ENCODE peak calls at places on chromosomes 3 and 15, in seven cellular contexts. M, P, E, F, H, T and B are unnamed samples.

GRCh38 chr3:181838940-181839914 is 127.5 kb downstream of the SOX2 start:
- DNase-seq in M (no peak), P (no peak), E (no peak), F (no peak), H (no peak), T (no peak), B (no peak)

GRCh38 chr3:165502707-165503106 is 306.5 kb upstream of the SLITRK3 start:
- DNase-seq in M (no peak), P (no peak), E (no peak), F (no peak), H (no peak), T (no peak), B (no peak)

GRCh38 chr3:177724020-177724638 is 526.8 kb upstream of the TBL1XR1 start:
- DNase-seq in M (peak; percentile 47), P (no peak), E (no peak), F (peak; percentile 33), H (peak; percentile 56), T (peak; percentile 42), B (no peak)

GRCh38 chr15:96261575-96262034 is 68.9 kb upstream of the NR2F2 start:
- DNase-seq in M (no peak), P (no peak), E (no peak), F (no peak), H (peak; percentile 53), T (no peak), B (no peak)

GRCh38 chr15:66899555-66900350 is 165.6 kb upstream of the SMAD3 start:
- DNase-seq in M (no peak), P (no peak), E (no peak), F (no peak), H (peak; percentile 23), T (peak; percentile 55), B (no peak)

GRCh38 chr3:115680802-115681345 is 57.6 kb downstream of the GAP43 start:
- DNase-seq in M (no peak), P (no peak), E (no peak), F (no peak), H (no peak), T (no peak), B (no peak)

GRCh38 chr15:60745469-60745971 is 266.6 kb upstream of the ICE2 start:
- DNase-seq in M (no peak), P (no peak), E (no peak), F (no peak), H (no peak), T (peak; percentile 47), B (no peak)

GRCh38 chr3:111303760-111304159 is 232.1 kb downstream of the NECTIN3 start:
- DNase-seq in M (no peak), P (no peak), E (no peak), F (no peak), H (no peak), T (peak; percentile 77), B (no peak)

GRCh38 chr3:172084871-172085556 is 45.6 kb downstream of the FNDC3B start:
- DNase-seq in M (no peak), P (no peak), E (no peak), F (no peak), H (no peak), T (peak; percentile 58), B (no peak)

GRCh38 chr15:100106732-100107131 is 235.0 kb downstream of the ADAMTS17 start:
- DNase-seq in M (peak; percentile 17), P (no peak), E (no peak), F (no peak), H (peak; percentile 15), T (no peak), B (no peak)

GRCh38 chr15:68494573-68495105 is 62.7 kb upstream of the ITGA11 start:
- DNase-seq in M (no peak), P (no peak), E (no peak), F (no peak), H (no peak), T (no peak), B (no peak)

GRCh38 chr15:69592954-69593353 is 140.3 kb downstream of the RPLP1 start:
- DNase-seq in M (no peak), P (no peak), E (no peak), F (peak; percentile 34), H (no peak), T (no peak), B (no peak)

GRCh38 chr3:184593201-184593922 is 31.8 kb downstream of the EPHB3 start:
- DNase-seq in M (no peak), P (no peak), E (no peak), F (peak; percentile 68), H (no peak), T (peak; percentile 44), B (no peak)

GRCh38 chr15:57340673-57341259 is 35.5 kb upstream of the CGNL1 start:
- DNase-seq in M (peak; percentile 50), P (peak; percentile 15), E (peak; percentile 71), F (peak; percentile 60), H (no peak), T (peak; percentile 77), B (peak; percentile 56)

GRCh38 chr3:195001961-195002861 is 268.7 kb downstream of the XXYLT1 start:
- DNase-seq in M (no peak), P (peak; percentile 11), E (peak; percentile 40), F (peak; percentile 88), H (peak; percentile 63), T (peak; percentile 61), B (peak; percentile 20)

GRCh38 chr3:13082677-13083076 is 9.4 kb upstream of the IQSEC1 start:
- DNase-seq in M (no peak), P (no peak), E (no peak), F (no peak), H (no peak), T (no peak), B (no peak)

DNA sequence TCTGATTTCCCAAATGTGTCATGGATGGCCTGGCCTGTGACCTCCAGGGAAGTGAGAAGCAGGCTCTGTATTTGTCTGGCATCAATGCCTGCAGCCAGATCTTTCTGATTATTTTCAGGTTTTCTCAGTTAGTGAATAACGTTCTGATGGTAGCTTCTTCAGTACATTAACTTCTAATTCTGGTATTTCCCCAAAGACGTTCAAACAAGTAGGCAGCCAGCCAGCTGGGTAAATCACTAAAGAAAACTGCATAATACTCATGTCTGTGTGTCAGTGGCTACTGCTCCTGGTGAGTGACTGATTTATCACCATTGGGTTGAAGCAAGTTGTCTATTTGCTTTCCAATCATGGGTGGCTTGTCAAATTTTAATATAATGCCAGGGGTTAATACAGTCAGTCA is 162.6 kb upstream of the PFN2 start:
- DNase-seq in M (no peak), P (no peak), E (no peak), F (no peak), H (no peak), T (peak; percentile 54), B (no peak)
- H3K4me3 ChIP-seq in M (no peak overlapping the region), P (no peak overlapping the region), E (no peak overlapping the region), F (no peak overlapping the region), H (no peak overlapping the region), T (no peak overlapping the region), B (no peak overlapping the region)

GRCh38 chr3:147420361-147421183 is 11.4 kb downstream of the ZIC1 start:
- DNase-seq in M (no peak), P (no peak), E (no peak), F (no peak), H (no peak), T (no peak), B (no peak)

GRCh38 chr3:147422226-147422933 is 13.2 kb downstream of the ZIC1 start:
- DNase-seq in M (no peak), P (no peak), E (no peak), F (no peak), H (no peak), T (no peak), B (no peak)

GRCh38 chr3:147419731-147420360 is 10.7 kb downstream of the ZIC1 start:
- DNase-seq in M (no peak), P (no peak), E (no peak), F (no peak), H (no peak), T (no peak), B (no peak)

GRCh38 chr3:147422934-147423599 is 13.9 kb downstream of the ZIC1 start:
- DNase-seq in M (no peak), P (no peak), E (no peak), F (no peak), H (no peak), T (no peak), B (no peak)

DNA sequence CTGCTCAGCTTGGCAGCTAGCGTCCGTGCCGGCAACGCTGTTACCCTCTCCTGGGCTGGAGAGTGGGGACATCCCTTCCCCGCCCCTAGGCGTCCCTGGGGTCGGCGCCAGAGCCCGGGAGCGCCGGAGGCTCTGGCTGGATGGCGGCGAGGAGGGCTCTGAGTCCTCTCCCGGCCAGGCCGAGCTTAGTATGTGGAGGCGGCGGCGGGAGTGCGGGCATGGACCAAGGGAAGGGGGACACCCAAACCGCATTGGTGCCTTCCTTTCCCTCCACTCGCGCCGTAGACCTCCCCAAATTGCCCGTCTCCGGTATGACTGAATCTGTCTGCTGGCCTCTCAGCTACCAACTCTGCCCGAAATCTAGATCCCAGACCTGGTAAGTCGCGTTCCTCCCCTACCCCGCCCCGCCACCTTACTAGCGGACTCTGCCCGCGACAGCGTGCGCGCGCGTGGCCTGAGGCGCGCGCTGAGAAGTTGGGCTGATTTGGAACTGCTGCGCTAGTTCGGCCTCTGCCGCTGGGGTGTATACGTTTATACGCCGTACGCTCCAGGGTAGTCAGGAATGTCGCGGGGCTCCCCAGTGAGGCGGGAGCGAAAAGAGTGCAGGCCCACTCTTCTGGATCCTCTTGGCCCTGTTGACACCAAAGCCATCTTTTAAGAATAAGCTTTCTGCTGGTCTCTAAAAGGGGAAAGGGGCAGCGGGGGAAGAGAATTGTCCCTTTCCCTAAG is 12.2 kb downstream of the ZIC1 start:
- DNase-seq in M (no peak), P (no peak), E (no peak), F (no peak), H (no peak), T (no peak), B (no peak)
- H3K4me3 ChIP-seq in M (peak overlapping the region; percentile 57), P (no peak overlapping the region), E (peak overlapping the region; percentile 42), F (no peak overlapping the region), H (no peak overlapping the region), T (peak overlapping the region; percentile 41), B (no peak overlapping the region)

GRCh38 chr15:64833690-64834089 is 8.0 kb upstream of the PLEKHO2 start:
- DNase-seq in M (no peak), P (no peak), E (no peak), F (no peak), H (no peak), T (no peak), B (no peak)

GRCh38 chr15:64837502-64837901 is 4.2 kb upstream of the PLEKHO2 start:
- DNase-seq in M (no peak), P (peak; percentile 35), E (no peak), F (no peak), H (no peak), T (no peak), B (peak; percentile 89)

GRCh38 chr15:64841258-64842098 is at the start of gene PLEKHO2:
- DNase-seq in M (peak; percentile 80), P (peak; percentile 87), E (peak; percentile 94), F (peak; percentile 98), H (peak; percentile 91), T (peak; percentile 98), B (peak; percentile 93)

GRCh38 chr15:64836023-64836536 is 5.6 kb upstream of the PLEKHO2 start:
- DNase-seq in M (no peak), P (no peak), E (no peak), F (no peak), H (no peak), T (no peak), B (no peak)
- H3K4me3 ChIP-seq in M (no peak overlapping the region), P (peak overlapping the region; percentile 57), E (no peak overlapping the region), F (no peak overlapping the region), H (no peak overlapping the region), T (peak overlapping the region; percentile 36), B (peak overlapping the region; percentile 45)

DNA sequence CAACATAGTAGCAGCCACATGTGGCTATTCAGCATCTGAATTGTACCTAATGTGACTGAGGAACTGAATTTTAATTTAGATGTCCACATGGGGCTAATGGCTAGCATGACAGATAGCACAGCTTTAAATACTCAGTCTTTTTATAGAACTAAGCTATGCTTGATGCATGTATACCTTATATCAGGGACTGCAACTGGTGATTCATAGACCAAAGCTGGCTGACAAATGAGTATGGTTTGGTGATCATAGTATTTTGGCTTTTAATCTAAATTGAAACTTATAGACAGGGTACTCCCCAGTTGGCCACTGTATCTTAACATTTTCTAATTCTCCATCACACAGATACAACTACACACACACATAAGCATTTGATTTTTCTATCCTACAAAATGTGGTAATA is 83.6 kb downstream of the IGSF11 start:
- DNase-seq in M (no peak), P (no peak), E (no peak), F (no peak), H (no peak), T (no peak), B (no peak)
- H3K4me3 ChIP-seq in M (no peak overlapping the region), P (no peak overlapping the region), E (no peak overlapping the region), F (no peak overlapping the region), H (no peak overlapping the region), T (no peak overlapping the region), B (no peak overlapping the region)